ENCODE peak calls at places on chromosome 22, in eight cellular contexts. M is nucleus accumbens, Q is neuronal stem cell, L is activated T-cell treated with anti-CD3 and anti-CD28 coated beads for 1 hour, U is iris pigment epithelial cell, C is neural progenitor cell, I is MV-4-11, B is HFF-Myc. K is an unnamed sample.

GRCh38 chr22:44291265-44292006 is 21.3 kb downstream of the SHISAL1 start:
- DNase-seq in U (no peak), Q (no peak), B (no peak), M (no peak), I (peak), L (no peak), C (no peak), K (no peak)

GRCh38 chr22:24699861-24700260 is 74.7 kb downstream of the PIWIL3 start:
- DNase-seq in M (no peak), U (no peak), Q (no peak), I (no peak), L (no peak), C (no peak), B (no peak), K (no peak)

GRCh38 chr22:23579870-23580585 is at the start of gene IGLL1:
- DNase-seq in C (no peak), B (no peak), Q (no peak), I (peak), L (no peak), M (no peak), U (no peak), K (no peak)

GRCh38 chr22:19525666-19526065 is 1.5 kb upstream of the CLDN5 start:
- DNase-seq in U (no peak), L (no peak), C (no peak), M (no peak), I (no peak), Q (no peak), B (no peak), K (no peak)

GRCh38 chr22:29315286-29316195 is at the start of gene RASL10A:
- DNase-seq in L (no peak), U (no peak), M (no peak), C (peak), B (no peak), Q (no peak), I (no peak), K (no peak)

GRCh38 chr22:40024201-40025061 is 29.7 kb downstream of the FAM83F start:
- DNase-seq in U (peak), B (peak), Q (peak), L (peak), M (no peak), I (peak), C (peak), K (peak)

GRCh38 chr22:43151251-43152000 is at the start of gene TSPO:
- DNase-seq in L (peak), I (peak), U (no peak), B (no peak), Q (peak), M (peak), C (peak), K (peak)

GRCh38 chr22:45842141-45842831 is 134.7 kb downstream of the WNT7B start:
- DNase-seq in L (no peak), Q (no peak), I (no peak), C (no peak), B (no peak), M (no peak), U (peak), K (no peak)

GRCh38 chr22:27401321-27401720 is 400.2 kb downstream of the MN1 start:
- DNase-seq in Q (no peak), L (no peak), M (no peak), C (no peak), I (no peak), B (no peak), U (no peak), K (no peak)

GRCh38 chr22:21075516-21076138 is 29.9 kb downstream of the LRRC74B start:
- DNase-seq in M (no peak), L (no peak), Q (no peak), B (no peak), U (no peak), I (no peak), C (no peak), K (no peak)

GRCh38 chr22:30947821-30948454 is 20.6 kb downstream of the MORC2 start:
- DNase-seq in B (no peak), Q (peak), M (no peak), U (peak), I (peak), L (no peak), C (peak), K (peak)